ENCODE peak calls at places on chromosomes 6 and 20, in seven cellular contexts. One of them, this sample, is unnamed.

GRCh38 chr6:90233994-90234393 is 62.6 kb downstream of the BACH2 start:
- DNase-seq in NCI-H774: no peak
- DNase-seq in spleen: no peak
- DNase-seq in progenitor cell of endocrine pancreas: no peak
- DNase-seq in head of caudate nucleus: no peak
- DNase-seq in NAMALWA: no peak
- DNase-seq in astrocyte: no peak
- DNase-seq in this sample: no peak

GRCh38 chr20:61599061-61599930 is 347.2 kb downstream of the CDH4 start:
- DNase-seq in NAMALWA: no peak
- DNase-seq in astrocyte: no peak
- DNase-seq in progenitor cell of endocrine pancreas: no peak
- DNase-seq in spleen: no peak
- DNase-seq in NCI-H774: no peak
- DNase-seq in head of caudate nucleus: peak
- DNase-seq in this sample: no peak

GRCh38 chr20:18237682-18238081 is 50.6 kb upstream of the ZNF133 start:
- DNase-seq in NAMALWA: no peak
- DNase-seq in progenitor cell of endocrine pancreas: no peak
- DNase-seq in astrocyte: no peak
- DNase-seq in NCI-H774: no peak
- DNase-seq in head of caudate nucleus: no peak
- DNase-seq in spleen: no peak
- DNase-seq in this sample: no peak

GRCh38 chr20:2429061-2429460 is 41.5 kb downstream of the SNRPB start:
- DNase-seq in NCI-H774: no peak
- DNase-seq in spleen: no peak
- DNase-seq in head of caudate nucleus: no peak
- DNase-seq in NAMALWA: no peak
- DNase-seq in astrocyte: no peak
- DNase-seq in progenitor cell of endocrine pancreas: no peak
- DNase-seq in this sample: no peak

GRCh38 chr6:150531957-150532356 is 67.7 kb upstream of the PLEKHG1 start:
- DNase-seq in head of caudate nucleus: no peak
- DNase-seq in progenitor cell of endocrine pancreas: no peak
- DNase-seq in NAMALWA: no peak
- DNase-seq in spleen: no peak
- DNase-seq in astrocyte: no peak
- DNase-seq in NCI-H774: no peak
- DNase-seq in this sample: no peak

GRCh38 chr6:154542747-154543146 is 32.3 kb upstream of the CNKSR3 start:
- DNase-seq in astrocyte: no peak
- DNase-seq in head of caudate nucleus: no peak
- DNase-seq in NAMALWA: no peak
- DNase-seq in progenitor cell of endocrine pancreas: no peak
- DNase-seq in NCI-H774: no peak
- DNase-seq in spleen: no peak
- DNase-seq in this sample: no peak

GRCh38 chr6:40387127-40387870 is 199.9 kb downstream of the LRFN2 start:
- DNase-seq in NAMALWA: no peak
- DNase-seq in head of caudate nucleus: no peak
- DNase-seq in NCI-H774: no peak
- DNase-seq in astrocyte: no peak
- DNase-seq in spleen: no peak
- DNase-seq in progenitor cell of endocrine pancreas: no peak
- DNase-seq in this sample: no peak

GRCh38 chr6:163232649-163233048 is 181.9 kb upstream of the QKI start:
- DNase-seq in progenitor cell of endocrine pancreas: no peak
- DNase-seq in NCI-H774: no peak
- DNase-seq in astrocyte: no peak
- DNase-seq in NAMALWA: no peak
- DNase-seq in spleen: no peak
- DNase-seq in head of caudate nucleus: no peak
- DNase-seq in this sample: no peak

GRCh38 chr6:160455484-160456213 is 107.5 kb downstream of the SLC22A3 start:
- DNase-seq in head of caudate nucleus: peak
- DNase-seq in spleen: peak
- DNase-seq in NAMALWA: peak
- DNase-seq in progenitor cell of endocrine pancreas: peak
- DNase-seq in NCI-H774: peak
- DNase-seq in astrocyte: peak
- DNase-seq in this sample: peak

GRCh38 chr20:49394264-49394663 is 88.2 kb downstream of the KCNB1 start:
- DNase-seq in spleen: peak
- DNase-seq in progenitor cell of endocrine pancreas: no peak
- DNase-seq in astrocyte: no peak
- DNase-seq in head of caudate nucleus: no peak
- DNase-seq in NCI-H774: no peak
- DNase-seq in NAMALWA: no peak
- DNase-seq in this sample: no peak

GRCh38 chr20:52410182-52410647 is 218.6 kb upstream of the ZFP64 start:
- DNase-seq in NAMALWA: no peak
- DNase-seq in head of caudate nucleus: peak
- DNase-seq in spleen: no peak
- DNase-seq in NCI-H774: no peak
- DNase-seq in astrocyte: peak
- DNase-seq in progenitor cell of endocrine pancreas: no peak
- DNase-seq in this sample: no peak

GRCh38 chr6:134182528-134182927 is 130.1 kb upstream of the SLC2A12 start:
- DNase-seq in astrocyte: no peak
- DNase-seq in NCI-H774: no peak
- DNase-seq in progenitor cell of endocrine pancreas: no peak
- DNase-seq in spleen: no peak
- DNase-seq in head of caudate nucleus: no peak
- DNase-seq in NAMALWA: no peak
- DNase-seq in this sample: no peak